ENCODE peak calls at places on chromosomes 4 and X, in seven cellular contexts. One of them, this sample, is unnamed.

GRCh38 chr4:33316033-33316432 is 2595.9 kb downstream of the PCDH7 start:
- DNase-seq in NCI-H1105 treated with DMSO at 0.1 percent for 48 hours: no peak
- DNase-seq in retinal pigment epithelial cell: no peak
- DNase-seq in HAP-1: no peak
- DNase-seq in activated T-cell treated with anti-CD3 and anti-CD28 coated beads for 1 hour: no peak
- DNase-seq in SK-N-SH: no peak
- DNase-seq in Peyer's patch: no peak
- DNase-seq in this sample: no peak

GRCh38 chr4:128525387-128525786 is 237.8 kb upstream of the PGRMC2 start:
- DNase-seq in NCI-H1105 treated with DMSO at 0.1 percent for 48 hours: no peak
- DNase-seq in retinal pigment epithelial cell: no peak
- DNase-seq in HAP-1: no peak
- DNase-seq in activated T-cell treated with anti-CD3 and anti-CD28 coated beads for 1 hour: no peak
- DNase-seq in SK-N-SH: no peak
- DNase-seq in Peyer's patch: no peak
- DNase-seq in this sample: no peak

GRCh38 chr4:93876739-93877138 is 48.2 kb downstream of the ATOH1 start:
- DNase-seq in NCI-H1105 treated with DMSO at 0.1 percent for 48 hours: no peak
- DNase-seq in retinal pigment epithelial cell: no peak
- DNase-seq in HAP-1: no peak
- DNase-seq in activated T-cell treated with anti-CD3 and anti-CD28 coated beads for 1 hour: no peak
- DNase-seq in SK-N-SH: no peak
- DNase-seq in Peyer's patch: no peak
- DNase-seq in this sample: no peak

GRCh38 chrX:22748093-22748999 is 251.4 kb upstream of the DDX53 start:
- DNase-seq in NCI-H1105 treated with DMSO at 0.1 percent for 48 hours: peak
- DNase-seq in retinal pigment epithelial cell: no peak
- DNase-seq in HAP-1: peak
- DNase-seq in activated T-cell treated with anti-CD3 and anti-CD28 coated beads for 1 hour: peak
- DNase-seq in SK-N-SH: peak
- DNase-seq in Peyer's patch: peak
- DNase-seq in this sample: no peak

GRCh38 chr4:21845663-21846062 is 102.9 kb downstream of the KCNIP4 start:
- DNase-seq in NCI-H1105 treated with DMSO at 0.1 percent for 48 hours: no peak
- DNase-seq in retinal pigment epithelial cell: no peak
- DNase-seq in HAP-1: no peak
- DNase-seq in activated T-cell treated with anti-CD3 and anti-CD28 coated beads for 1 hour: no peak
- DNase-seq in SK-N-SH: no peak
- DNase-seq in Peyer's patch: no peak
- DNase-seq in this sample: no peak

GRCh38 chr4:24287096-24287495 is 297.3 kb downstream of the DHX15 start:
- DNase-seq in NCI-H1105 treated with DMSO at 0.1 percent for 48 hours: no peak
- DNase-seq in retinal pigment epithelial cell: no peak
- DNase-seq in HAP-1: no peak
- DNase-seq in activated T-cell treated with anti-CD3 and anti-CD28 coated beads for 1 hour: no peak
- DNase-seq in SK-N-SH: no peak
- DNase-seq in Peyer's patch: no peak
- DNase-seq in this sample: no peak

GRCh38 chrX:153600921-153601320 is 2.0 kb upstream of the CCNQ start:
- DNase-seq in NCI-H1105 treated with DMSO at 0.1 percent for 48 hours: no peak
- DNase-seq in retinal pigment epithelial cell: no peak
- DNase-seq in HAP-1: no peak
- DNase-seq in activated T-cell treated with anti-CD3 and anti-CD28 coated beads for 1 hour: no peak
- DNase-seq in SK-N-SH: no peak
- DNase-seq in Peyer's patch: no peak
- DNase-seq in this sample: no peak

GRCh38 chr4:81565137-81565870 is 93.6 kb upstream of the RASGEF1B start:
- DNase-seq in NCI-H1105 treated with DMSO at 0.1 percent for 48 hours: no peak
- DNase-seq in retinal pigment epithelial cell: no peak
- DNase-seq in HAP-1: no peak
- DNase-seq in activated T-cell treated with anti-CD3 and anti-CD28 coated beads for 1 hour: no peak
- DNase-seq in SK-N-SH: no peak
- DNase-seq in Peyer's patch: peak
- DNase-seq in this sample: no peak

GRCh38 chrX:154534526-154535322 is 11.9 kb downstream of the G6PD start:
- DNase-seq in NCI-H1105 treated with DMSO at 0.1 percent for 48 hours: peak
- DNase-seq in retinal pigment epithelial cell: no peak
- DNase-seq in HAP-1: peak
- DNase-seq in activated T-cell treated with anti-CD3 and anti-CD28 coated beads for 1 hour: peak
- DNase-seq in SK-N-SH: peak
- DNase-seq in Peyer's patch: peak
- DNase-seq in this sample: peak

GRCh38 chrX:104668550-104668949 is 102.6 kb downstream of the IL1RAPL2 start:
- DNase-seq in NCI-H1105 treated with DMSO at 0.1 percent for 48 hours: peak
- DNase-seq in retinal pigment epithelial cell: no peak
- DNase-seq in HAP-1: peak
- DNase-seq in activated T-cell treated with anti-CD3 and anti-CD28 coated beads for 1 hour: no peak
- DNase-seq in SK-N-SH: no peak
- DNase-seq in Peyer's patch: no peak
- DNase-seq in this sample: no peak

GRCh38 chrX:154545673-154546274 is 872 bp downstream of the G6PD start:
- DNase-seq in NCI-H1105 treated with DMSO at 0.1 percent for 48 hours: no peak
- DNase-seq in retinal pigment epithelial cell: no peak
- DNase-seq in HAP-1: no peak
- DNase-seq in activated T-cell treated with anti-CD3 and anti-CD28 coated beads for 1 hour: no peak
- DNase-seq in SK-N-SH: no peak
- DNase-seq in Peyer's patch: no peak
- DNase-seq in this sample: no peak

GRCh38 chrX:72038868-72039267 is 92.8 kb downstream of the RTL5 start:
- DNase-seq in NCI-H1105 treated with DMSO at 0.1 percent for 48 hours: no peak
- DNase-seq in retinal pigment epithelial cell: no peak
- DNase-seq in HAP-1: no peak
- DNase-seq in activated T-cell treated with anti-CD3 and anti-CD28 coated beads for 1 hour: no peak
- DNase-seq in SK-N-SH: no peak
- DNase-seq in Peyer's patch: no peak
- DNase-seq in this sample: no peak

GRCh38 chr4:20253799-20254409 is 2.2 kb downstream of the SLIT2 start:
- DNase-seq in NCI-H1105 treated with DMSO at 0.1 percent for 48 hours: peak
- DNase-seq in retinal pigment epithelial cell: no peak
- DNase-seq in HAP-1: peak
- DNase-seq in activated T-cell treated with anti-CD3 and anti-CD28 coated beads for 1 hour: no peak
- DNase-seq in SK-N-SH: peak
- DNase-seq in Peyer's patch: peak
- DNase-seq in this sample: no peak

GRCh38 chr4:147709999-147710398 is 21.9 kb upstream of the ARHGAP10 start:
- DNase-seq in NCI-H1105 treated with DMSO at 0.1 percent for 48 hours: no peak
- DNase-seq in retinal pigment epithelial cell: no peak
- DNase-seq in HAP-1: no peak
- DNase-seq in activated T-cell treated with anti-CD3 and anti-CD28 coated beads for 1 hour: no peak
- DNase-seq in SK-N-SH: no peak
- DNase-seq in Peyer's patch: no peak
- DNase-seq in this sample: no peak

GRCh38 chrX:48896611-48897011 is 957 bp downstream of the TIMM17B start:
- DNase-seq in NCI-H1105 treated with DMSO at 0.1 percent for 48 hours: no peak
- DNase-seq in retinal pigment epithelial cell: no peak
- DNase-seq in HAP-1: peak
- DNase-seq in activated T-cell treated with anti-CD3 and anti-CD28 coated beads for 1 hour: no peak
- DNase-seq in SK-N-SH: no peak
- DNase-seq in Peyer's patch: peak
- DNase-seq in this sample: no peak

GRCh38 chr4:5863461-5864113 is 29.3 kb downstream of the CRMP1 start:
- DNase-seq in NCI-H1105 treated with DMSO at 0.1 percent for 48 hours: no peak
- DNase-seq in retinal pigment epithelial cell: peak
- DNase-seq in HAP-1: no peak
- DNase-seq in activated T-cell treated with anti-CD3 and anti-CD28 coated beads for 1 hour: no peak
- DNase-seq in SK-N-SH: no peak
- DNase-seq in Peyer's patch: no peak
- DNase-seq in this sample: no peak

GRCh38 chr4:121698119-121698732 is 1.4 kb upstream of the ANXA5 start:
- DNase-seq in NCI-H1105 treated with DMSO at 0.1 percent for 48 hours: no peak
- DNase-seq in retinal pigment epithelial cell: no peak
- DNase-seq in HAP-1: no peak
- DNase-seq in activated T-cell treated with anti-CD3 and anti-CD28 coated beads for 1 hour: no peak
- DNase-seq in SK-N-SH: no peak
- DNase-seq in Peyer's patch: no peak
- DNase-seq in this sample: no peak

GRCh38 chr4:4402966-4403365 is 16.1 kb downstream of the NSG1 start:
- DNase-seq in NCI-H1105 treated with DMSO at 0.1 percent for 48 hours: no peak
- DNase-seq in retinal pigment epithelial cell: no peak
- DNase-seq in HAP-1: no peak
- DNase-seq in activated T-cell treated with anti-CD3 and anti-CD28 coated beads for 1 hour: no peak
- DNase-seq in SK-N-SH: no peak
- DNase-seq in Peyer's patch: no peak
- DNase-seq in this sample: no peak

GRCh38 chr4:153409412-153409811 is 56.7 kb upstream of the TMEM131L start:
- DNase-seq in NCI-H1105 treated with DMSO at 0.1 percent for 48 hours: no peak
- DNase-seq in retinal pigment epithelial cell: peak
- DNase-seq in HAP-1: no peak
- DNase-seq in activated T-cell treated with anti-CD3 and anti-CD28 coated beads for 1 hour: no peak
- DNase-seq in SK-N-SH: no peak
- DNase-seq in Peyer's patch: no peak
- DNase-seq in this sample: no peak

GRCh38 chrX:134406977-134407376 is 53.0 kb upstream of the HPRT1 start:
- DNase-seq in NCI-H1105 treated with DMSO at 0.1 percent for 48 hours: no peak
- DNase-seq in retinal pigment epithelial cell: no peak
- DNase-seq in HAP-1: no peak
- DNase-seq in activated T-cell treated with anti-CD3 and anti-CD28 coated beads for 1 hour: no peak
- DNase-seq in SK-N-SH: no peak
- DNase-seq in Peyer's patch: no peak
- DNase-seq in this sample: no peak

GRCh38 chrX:19839770-19840254 is 47.6 kb downstream of the SH3KBP1 start:
- DNase-seq in NCI-H1105 treated with DMSO at 0.1 percent for 48 hours: no peak
- DNase-seq in retinal pigment epithelial cell: no peak
- DNase-seq in HAP-1: no peak
- DNase-seq in activated T-cell treated with anti-CD3 and anti-CD28 coated beads for 1 hour: no peak
- DNase-seq in SK-N-SH: no peak
- DNase-seq in Peyer's patch: no peak
- DNase-seq in this sample: no peak